ENCODE peak calls at places on chromosomes 12 and 14, in five cellular contexts. J is PC-3, A is HCT116, Z is cardiac muscle cell, E is adrenal gland. L is an unnamed sample.

GRCh38 chr12:88753074-88753473 is 172.8 kb upstream of the KITLG start:
- DNase-seq in J (no peak), A (no peak), Z (peak), E (no peak), L (peak)

GRCh38 chr12:111254106-111254505 is 114.8 kb downstream of the PHETA1 start:
- DNase-seq in J (no peak), A (no peak), Z (no peak), E (no peak), L (no peak)

GRCh38 chr14:62117010-62117717 is 354.9 kb downstream of the SNAPC1 start:
- DNase-seq in J (no peak), A (no peak), Z (peak), E (peak), L (peak)

GRCh38 chr12:108079731-108080130 is 49.4 kb upstream of the WSCD2 start:
- DNase-seq in J (no peak), A (no peak), Z (no peak), E (no peak), L (no peak)

GRCh38 chr12:123075092-123075491 is 75.8 kb downstream of the PITPNM2 start:
- DNase-seq in J (no peak), A (no peak), Z (no peak), E (no peak), L (no peak)

GRCh38 chr14:95290769-95291440 is 28.8 kb downstream of the CLMN start:
- DNase-seq in J (peak), A (no peak), Z (no peak), E (peak), L (no peak)

GRCh38 chr12:27387473-27387872 is 54.8 kb downstream of the BMAL2 start:
- DNase-seq in J (no peak), A (no peak), Z (no peak), E (no peak), L (no peak)

GRCh38 chr12:100348657-100349454 is 8.0 kb upstream of the SLC17A8 start:
- DNase-seq in J (peak), A (peak), Z (peak), E (no peak), L (no peak)

GRCh38 chr14:55438066-55438683 is 2.2 kb downstream of the TBPL2 start:
- DNase-seq in J (peak), A (peak), Z (peak), E (no peak), L (peak)

GRCh38 chr12:54560374-54560858 is 11.0 kb downstream of the PDE1B start:
- DNase-seq in J (no peak), A (peak), Z (peak), E (peak), L (peak)

GRCh38 chr14:92615451-92615850 is 101.9 kb downstream of the RIN3 start:
- DNase-seq in J (peak), A (no peak), Z (no peak), E (no peak), L (no peak)

GRCh38 chr14:21868442-21869046 is 194.9 kb upstream of the OR4E1 start:
- DNase-seq in J (peak), A (peak), Z (peak), E (peak), L (peak)

GRCh38 chr12:26187429-26187828 is 7.9 kb upstream of the SSPN start:
- DNase-seq in J (no peak), A (no peak), Z (no peak), E (no peak), L (no peak)

GRCh38 chr14:64720190-64720589 is 16.0 kb downstream of the PLEKHG3 start:
- DNase-seq in J (peak), A (peak), Z (no peak), E (no peak), L (peak)

GRCh38 chr12:103800252-103800771 is 40.7 kb downstream of the NT5DC3 start:
- DNase-seq in J (no peak), A (no peak), Z (peak), E (peak), L (peak)

GRCh38 chr12:109762071-109762672 is 48.5 kb downstream of the FAM222A start:
- DNase-seq in J (no peak), A (no peak), Z (no peak), E (peak), L (no peak)

GRCh38 chr14:105223770-105224544 is 24.4 kb upstream of the BTBD6 start:
- DNase-seq in J (no peak), A (no peak), Z (no peak), E (no peak), L (no peak)

GRCh38 chr12:76441016-76441415 is 92.8 kb upstream of the BBS10 start:
- DNase-seq in J (no peak), A (no peak), Z (no peak), E (no peak), L (no peak)

GRCh38 chr14:100067971-100068959 is 3.0 kb downstream of the EVL start:
- DNase-seq in J (peak), A (peak), Z (peak), E (peak), L (peak)

GRCh38 chr14:51774209-51774608 is 86.2 kb upstream of the GNG2 start:
- DNase-seq in J (peak), A (no peak), Z (no peak), E (no peak), L (no peak)

GRCh38 chr14:85079842-85080741 is 449.9 kb upstream of the FLRT2 start:
- DNase-seq in J (no peak), A (no peak), Z (no peak), E (no peak), L (no peak)

GRCh38 chr14:63770187-63770807 is 42.4 kb upstream of the SGPP1 start:
- DNase-seq in J (peak), A (peak), Z (peak), E (peak), L (peak)

GRCh38 chr14:55053018-55053417 is 1.6 kb downstream of the MAPK1IP1L start:
- DNase-seq in J (peak), A (no peak), Z (no peak), E (no peak), L (no peak)

GRCh38 chr12:58914457-58914856 is 5.8 kb downstream of the LRIG3 start:
- DNase-seq in J (no peak), A (no peak), Z (no peak), E (no peak), L (no peak)

GRCh38 chr12:25286837-25287236 is 36.1 kb upstream of the KRAS start:
- DNase-seq in J (peak), A (no peak), Z (no peak), E (no peak), L (no peak)

GRCh38 chr12:124396544-124397398 is 101.9 kb downstream of the RFLNA start:
- DNase-seq in J (no peak), A (no peak), Z (no peak), E (peak), L (no peak)

GRCh38 chr12:130832561-130833209 is 6.4 kb downstream of the STX2 start:
- DNase-seq in J (peak), A (no peak), Z (peak), E (peak), L (peak)

GRCh38 chr14:61797304-61797703 is 35.1 kb downstream of the SNAPC1 start:
- DNase-seq in J (no peak), A (no peak), Z (no peak), E (no peak), L (no peak)

GRCh38 chr12:61452076-61452475 is 808.1 kb upstream of the USP15 start:
- DNase-seq in J (peak), A (peak), Z (no peak), E (no peak), L (peak)

GRCh38 chr14:32259368-32260013 is 56.4 kb upstream of the RNU6-8 start:
- DNase-seq in J (peak), A (peak), Z (peak), E (peak), L (peak)

GRCh38 chr12:20757-21156 is 45.8 kb upstream of the IQSEC3 start:
- DNase-seq in J (peak), A (no peak), Z (no peak), E (peak), L (no peak)

GRCh38 chr12:55696141-55696540 is 11.6 kb downstream of the ITGA7 start:
- DNase-seq in J (no peak), A (no peak), Z (no peak), E (no peak), L (no peak)

GRCh38 chr12:114254998-114255397 is 150.9 kb downstream of the TBX5 start:
- DNase-seq in J (no peak), A (no peak), Z (no peak), E (no peak), L (no peak)

GRCh38 chr14:80356413-80356812 is 145.1 kb upstream of the DIO2 start:
- DNase-seq in J (peak), A (no peak), Z (peak), E (no peak), L (peak)

GRCh38 chr12:62006076-62006732 is 254.0 kb upstream of the USP15 start:
- DNase-seq in J (peak), A (peak), Z (peak), E (peak), L (peak)

GRCh38 chr12:58169826-58170225 is 228.5 kb downstream of the ATP23 start:
- DNase-seq in J (no peak), A (no peak), Z (no peak), E (no peak), L (no peak)

GRCh38 chr12:2283910-2284309 is 231.1 kb downstream of the CACNA1C start:
- DNase-seq in J (no peak), A (no peak), Z (peak), E (peak), L (no peak)

GRCh38 chr12:79895804-79896203 is 39.1 kb downstream of the PPP1R12A start:
- DNase-seq in J (no peak), A (no peak), Z (no peak), E (no peak), L (no peak)

GRCh38 chr12:14275886-14276285 is 89.6 kb upstream of the ATF7IP start:
- DNase-seq in J (no peak), A (no peak), Z (no peak), E (no peak), L (no peak)

GRCh38 chr14:75041613-75042012 is 9.7 kb downstream of the MLH3 start:
- DNase-seq in J (peak), A (no peak), Z (no peak), E (no peak), L (no peak)

GRCh38 chr14:91367173-91368171 is 50.1 kb downstream of the CCDC88C start:
- DNase-seq in J (peak), A (no peak), Z (peak), E (no peak), L (peak)
- H3K4me3 ChIP-seq in J (no peak), A (no peak), Z (no peak), E (no peak), L (no peak)

GRCh38 chr14:39228509-39229221 is 5.0 kb upstream of the MIA2 start:
- DNase-seq in J (no peak), A (no peak), Z (no peak), E (no peak), L (no peak)
- H3K27ac ChIP-seq in J (no peak), A (no peak), Z (no peak), E (no peak), L (no peak)

GRCh38 chr14:73239463-73240241 is 2.3 kb downstream of the PAPLN start:
- DNase-seq in J (peak), A (no peak), Z (peak), E (peak), L (peak)
- H3K4me3 ChIP-seq in J (peak), A (no peak), Z (peak), E (no peak), L (peak)

DNA sequence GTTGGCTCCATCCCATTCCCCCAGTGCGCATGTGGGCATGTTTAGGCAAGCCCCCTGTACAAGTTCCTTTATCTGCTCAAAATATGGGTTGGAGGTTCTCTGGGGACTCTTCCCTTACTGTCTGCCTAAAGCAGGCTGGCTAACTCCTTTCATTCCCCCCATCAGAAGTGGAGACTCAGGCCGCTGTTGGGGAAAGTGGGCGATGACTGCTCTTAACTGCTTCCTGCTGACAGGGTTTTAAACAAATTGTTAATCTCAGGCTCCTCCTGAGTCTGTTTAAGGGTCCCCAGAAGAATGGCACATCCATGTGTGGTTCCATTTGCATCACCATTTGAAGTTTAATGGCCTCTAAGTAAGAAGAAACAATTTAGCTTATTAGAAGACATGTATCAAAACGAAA is 15.4 kb upstream of the FAR2 start:
- DNase-seq in J (no peak), A (no peak), Z (no peak), E (no peak), L (no peak)
- H3K27ac ChIP-seq in J (no peak), A (no peak), Z (no peak), E (no peak), L (no peak)

GRCh38 chr12:15320881-15321280 is 1.4 kb upstream of the PTPRO start:
- DNase-seq in J (no peak), A (no peak), Z (no peak), E (no peak), L (no peak)

GRCh38 chr12:15323530-15323929 is 1.2 kb downstream of the PTPRO start:
- DNase-seq in J (no peak), A (no peak), Z (no peak), E (no peak), L (no peak)

DNA sequence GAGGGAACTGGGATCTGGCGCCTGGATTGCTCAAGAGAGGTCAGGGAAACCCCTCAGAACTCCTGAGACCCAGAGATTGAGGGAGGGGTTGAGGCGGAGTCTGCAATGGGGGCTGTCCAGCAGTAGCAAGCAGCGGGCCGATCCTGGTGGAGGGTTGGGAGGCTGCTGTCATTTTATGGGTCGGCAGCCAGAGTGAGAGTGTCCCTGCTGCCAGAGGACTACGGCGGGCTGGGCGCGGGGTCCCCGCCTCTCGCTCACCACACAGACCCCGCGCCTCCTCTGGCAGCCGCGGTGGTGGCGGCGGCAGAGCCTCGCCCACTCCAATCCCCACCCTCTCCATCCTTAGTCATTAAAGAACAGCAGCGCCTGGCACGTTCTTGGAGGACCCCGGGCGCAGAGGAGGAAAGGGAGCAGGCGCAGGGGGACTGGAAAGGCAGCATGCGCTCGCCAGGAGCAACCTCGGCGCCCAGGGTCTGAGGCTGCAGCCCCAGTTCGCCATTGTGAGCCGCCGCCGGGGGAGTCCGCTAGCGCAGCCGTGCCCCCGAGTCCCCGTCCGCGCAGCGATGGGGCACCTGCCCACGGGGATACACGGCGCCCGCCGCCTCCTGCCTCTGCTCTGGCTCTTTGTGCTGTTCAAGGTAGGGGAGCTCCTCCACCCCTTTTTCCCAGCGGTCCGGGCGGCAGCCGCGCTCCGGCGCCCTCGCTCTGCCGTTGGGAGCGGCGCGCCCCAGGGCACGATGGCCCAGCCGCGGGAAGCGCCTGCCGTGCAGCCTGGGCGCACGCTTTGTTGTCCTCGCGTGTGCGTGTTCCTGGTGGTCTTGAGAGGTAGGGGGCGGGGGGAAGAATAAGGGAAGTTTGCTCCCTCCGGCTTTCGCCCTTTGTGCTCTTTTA is at the start of gene PTPRO:
- DNase-seq in J (no peak), A (no peak), Z (peak), E (no peak), L (no peak)
- H3K4me3 ChIP-seq in J (no peak), A (no peak), Z (peak), E (no peak), L (peak)

GRCh38 chr14:59362533-59362932 is 102.6 kb downstream of the GPR135 start:
- DNase-seq in J (peak), A (peak), Z (peak), E (no peak), L (peak)
- H3K27ac ChIP-seq in J (peak), A (peak), Z (no peak), E (no peak), L (peak)

GRCh38 chr12:92977326-92977725 is 48.2 kb upstream of the EEA1 start:
- DNase-seq in J (no peak), A (no peak), Z (peak), E (no peak), L (no peak)
- H3K4me3 ChIP-seq in J (no peak), A (no peak), Z (no peak), E (no peak), L (no peak)